ENCODE peak calls at places on chromosomes 13 and 19, in nine cellular contexts. P, R, D, T, K, Y, I, H and W are unnamed samples.
A peak's percentile ranks its signal among the peaks of the same experiment; 100 is the strongest.

GRCh38 chr13:46062190-46062589 is 9.6 kb upstream of the ZC3H13 start:
- DNase-seq in P (no peak), R (no peak), D (no peak), T (peak; percentile 30), K (no peak), Y (peak; percentile 77), I (no peak), H (no peak), W (no peak)

GRCh38 chr13:102584423-102584822 is 12.4 kb upstream of the TPP2 start:
- DNase-seq in P (no peak), R (no peak), D (no peak), T (no peak), K (no peak), Y (no peak), I (no peak), H (no peak), W (no peak)

GRCh38 chr19:49425922-49426592 is 869 bp downstream of the GFY start:
- DNase-seq in P (no peak), R (peak; percentile 99), D (no peak), T (no peak), K (no peak), Y (no peak), I (no peak), H (no peak), W (no peak)

GRCh38 chr13:100124265-100124664 is 35.4 kb downstream of the PCCA start:
- DNase-seq in P (no peak), R (no peak), D (no peak), T (peak; percentile 6), K (no peak), Y (peak; percentile 60), I (no peak), H (no peak), W (no peak)

GRCh38 chr19:11152318-11153062 is 3.1 kb downstream of the SPC24 start:
- DNase-seq in P (no peak), R (no peak), D (peak; percentile 72), T (peak; percentile 87), K (no peak), Y (no peak), I (peak; percentile 72), H (no peak), W (no peak)

GRCh38 chr13:64276232-64276631 is 2860.6 kb upstream of the PCDH20 start:
- DNase-seq in P (no peak), R (no peak), D (no peak), T (no peak), K (no peak), Y (no peak), I (no peak), H (no peak), W (no peak)

GRCh38 chr19:47700934-47701716 is 12.1 kb upstream of the EHD2 start:
- DNase-seq in P (no peak), R (no peak), D (no peak), T (no peak), K (no peak), Y (no peak), I (no peak), H (no peak), W (no peak)

GRCh38 chr13:72194531-72194930 is 327.5 kb upstream of the DACH1 start:
- DNase-seq in P (no peak), R (no peak), D (no peak), T (no peak), K (no peak), Y (no peak), I (no peak), H (no peak), W (no peak)

GRCh38 chr13:75797256-75797655 is 161.1 kb downstream of the LMO7 start:
- DNase-seq in P (no peak), R (no peak), D (no peak), T (peak; percentile 33), K (no peak), Y (no peak), I (no peak), H (no peak), W (no peak)

GRCh38 chr13:33764716-33765115 is 53.2 kb upstream of the RFC3 start:
- DNase-seq in P (no peak), R (no peak), D (no peak), T (no peak), K (no peak), Y (no peak), I (no peak), H (no peak), W (no peak)

GRCh38 chr19:38737921-38738731 is 6.1 kb downstream of the CAPN12 start:
- DNase-seq in P (no peak), R (no peak), D (no peak), T (no peak), K (no peak), Y (no peak), I (no peak), H (no peak), W (no peak)